ENCODE peak calls at places on chromosomes 12 and 14, in four cellular contexts. One of them, this sample, is unnamed.
A peak's percentile ranks its signal among the peaks of the same experiment; 100 is the strongest.

GRCh38 chr14:90561031-90561430 is 164.2 kb downstream of the CALM1 start:
- DNase-seq in WTC11: no peak
- DNase-seq in GM12878: no peak
- DNase-seq in K562: no peak
- DNase-seq in this sample: no peak

GRCh38 chr12:4153343-4153892 is 120.1 kb upstream of the CCND2 start:
- DNase-seq in WTC11: no peak
- DNase-seq in GM12878: peak; percentile 94
- DNase-seq in K562: peak; percentile 95
- DNase-seq in this sample: no peak

GRCh38 chr12:68118096-68118755 is 41.3 kb downstream of the IFNG start:
- DNase-seq in WTC11: no peak
- DNase-seq in GM12878: no peak
- DNase-seq in K562: no peak
- DNase-seq in this sample: no peak

GRCh38 chr12:26523708-26524150 is 309.3 kb downstream of the ITPR2 start:
- DNase-seq in WTC11: no peak
- DNase-seq in GM12878: no peak
- DNase-seq in K562: no peak
- DNase-seq in this sample: no peak

GRCh38 chr12:1690578-1691122 is at the start of gene ADIPOR2:
- DNase-seq in WTC11: peak; percentile 94
- DNase-seq in GM12878: peak; percentile 90
- DNase-seq in K562: peak; percentile 96
- DNase-seq in this sample: peak; percentile 90

GRCh38 chr12:93415723-93416464 is 25.9 kb downstream of the UBE2N start:
- DNase-seq in WTC11: no peak
- DNase-seq in GM12878: no peak
- DNase-seq in K562: no peak
- DNase-seq in this sample: no peak

GRCh38 chr12:53107122-53107521 is 3.8 kb downstream of the SOAT2 start:
- DNase-seq in WTC11: no peak
- DNase-seq in GM12878: no peak
- DNase-seq in K562: no peak
- DNase-seq in this sample: no peak

GRCh38 chr14:56474419-56475022 is 105.1 kb upstream of the TMEM260 start:
- DNase-seq in WTC11: no peak
- DNase-seq in GM12878: no peak
- DNase-seq in K562: peak; percentile 30
- DNase-seq in this sample: peak; percentile 16

GRCh38 chr14:90491868-90492560 is 95.2 kb downstream of the CALM1 start:
- DNase-seq in WTC11: no peak
- DNase-seq in GM12878: no peak
- DNase-seq in K562: no peak
- DNase-seq in this sample: no peak

GRCh38 chr14:96762650-96763049 is 34.5 kb upstream of the VRK1 start:
- DNase-seq in WTC11: no peak
- DNase-seq in GM12878: peak; percentile 65
- DNase-seq in K562: peak; percentile 82
- DNase-seq in this sample: peak; percentile 67

GRCh38 chr12:89098390-89099102 is 253.8 kb downstream of the DUSP6 start:
- DNase-seq in WTC11: peak; percentile 74
- DNase-seq in GM12878: no peak
- DNase-seq in K562: no peak
- DNase-seq in this sample: no peak

GRCh38 chr14:101972126-101972785 is 7.9 kb downstream of the DYNC1H1 start:
- DNase-seq in WTC11: no peak
- DNase-seq in GM12878: no peak
- DNase-seq in K562: peak; percentile 72
- DNase-seq in this sample: peak; percentile 90

GRCh38 chr12:68851592-68851952 is 43.6 kb downstream of the MDM2 start:
- DNase-seq in WTC11: no peak
- DNase-seq in GM12878: no peak
- DNase-seq in K562: no peak
- DNase-seq in this sample: no peak

GRCh38 chr14:32028599-32028998 is 48.5 kb upstream of the ARHGAP5 start:
- DNase-seq in WTC11: no peak
- DNase-seq in GM12878: no peak
- DNase-seq in K562: no peak
- DNase-seq in this sample: no peak

GRCh38 chr12:53048033-53048779 is 1.7 kb upstream of the TNS2 start:
- DNase-seq in WTC11: no peak
- DNase-seq in GM12878: no peak
- DNase-seq in K562: no peak
- DNase-seq in this sample: peak; percentile 68

GRCh38 chr14:103121846-103122577 is 1.2 kb upstream of the TNFAIP2 start:
- DNase-seq in WTC11: no peak
- DNase-seq in GM12878: no peak
- DNase-seq in K562: peak; percentile 90
- DNase-seq in this sample: peak; percentile 74

GRCh38 chr12:19312637-19313036 is 126.7 kb upstream of the AEBP2 start:
- DNase-seq in WTC11: no peak
- DNase-seq in GM12878: no peak
- DNase-seq in K562: no peak
- DNase-seq in this sample: no peak

DNA sequence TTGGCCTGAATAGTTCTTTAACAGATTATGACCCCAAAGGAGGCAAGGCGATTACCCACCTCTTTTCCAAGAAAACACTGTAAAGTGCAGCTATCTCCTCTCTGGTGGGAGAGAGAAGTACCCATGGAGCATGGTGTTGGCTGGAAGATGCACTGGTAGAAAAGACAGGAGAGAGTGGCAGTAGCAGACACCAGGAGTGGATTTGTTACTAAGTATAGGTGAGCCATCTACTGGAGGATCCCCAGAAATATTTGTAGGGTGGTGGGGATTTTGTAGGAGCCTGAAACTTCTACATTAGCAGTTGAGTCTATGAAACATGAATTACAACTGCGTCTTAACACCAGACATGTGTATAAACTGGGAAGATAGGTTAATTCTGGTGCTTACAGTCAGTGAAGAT is 148.0 kb downstream of the SLC38A4 start:
- DNase-seq in WTC11: no peak
- DNase-seq in GM12878: no peak
- DNase-seq in K562: peak; percentile 40
- DNase-seq in this sample: peak; percentile 66
- TF ChIP-seq CREM in WTC11: no peak
- TF ChIP-seq CREM in GM12878: no peak
- TF ChIP-seq CREM in K562: no peak
- TF ChIP-seq CREM in this sample: no peak

GRCh38 chr12:24754690-24755638 is 193.9 kb downstream of the BCAT1 start:
- DNase-seq in WTC11: no peak
- DNase-seq in GM12878: no peak
- DNase-seq in K562: no peak
- DNase-seq in this sample: peak; percentile 94
- TF ChIP-seq CREM in WTC11: no peak
- TF ChIP-seq CREM in GM12878: no peak
- TF ChIP-seq CREM in K562: no peak
- TF ChIP-seq CREM in this sample: peak; percentile 95

GRCh38 chr12:124683725-124684124 is 116.3 kb upstream of the NCOR2 start:
- DNase-seq in WTC11: no peak
- DNase-seq in GM12878: no peak
- DNase-seq in K562: no peak
- DNase-seq in this sample: no peak

GRCh38 chr12:124682425-124683329 is 115.3 kb upstream of the NCOR2 start:
- DNase-seq in WTC11: no peak
- DNase-seq in GM12878: no peak
- DNase-seq in K562: no peak
- DNase-seq in this sample: no peak

GRCh38 chr12:124681779-124682391 is 114.5 kb upstream of the NCOR2 start:
- DNase-seq in WTC11: no peak
- DNase-seq in GM12878: no peak
- DNase-seq in K562: no peak
- DNase-seq in this sample: peak; percentile 41

GRCh38 chr12:124684496-124684895 is 117.1 kb upstream of the NCOR2 start:
- DNase-seq in WTC11: no peak
- DNase-seq in GM12878: no peak
- DNase-seq in K562: no peak
- DNase-seq in this sample: no peak

GRCh38 chr12:124683330-124683662 is 115.9 kb upstream of the NCOR2 start:
- DNase-seq in WTC11: no peak
- DNase-seq in GM12878: no peak
- DNase-seq in K562: no peak
- DNase-seq in this sample: peak; percentile 57
- TF ChIP-seq CREM in WTC11: no peak
- TF ChIP-seq CREM in GM12878: no peak
- TF ChIP-seq CREM in K562: no peak
- TF ChIP-seq CREM in this sample: no peak

DNA sequence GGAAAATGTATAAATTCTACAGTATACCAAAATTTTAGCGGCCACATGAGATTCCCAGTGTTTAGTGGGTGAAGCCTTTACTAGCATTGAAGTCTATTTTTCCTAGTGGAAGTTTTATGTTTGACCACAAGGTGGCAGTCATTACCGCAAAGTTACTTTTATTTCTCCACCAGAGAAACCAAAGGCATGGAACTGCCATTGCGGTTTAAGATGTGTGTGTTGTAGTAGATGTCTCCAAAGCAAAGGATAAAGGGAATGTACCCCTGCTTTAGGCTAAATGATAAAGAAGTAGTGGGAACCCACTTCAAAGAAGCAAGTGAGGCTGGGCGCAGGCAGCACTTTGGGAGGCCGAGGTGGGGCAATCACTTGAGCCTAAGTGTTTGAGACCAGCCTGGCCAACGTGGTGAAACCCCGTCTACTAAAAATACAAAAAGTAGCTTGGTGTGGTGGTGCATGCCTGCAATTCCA is 140.5 kb downstream of the PRKCH start:
- DNase-seq in WTC11: no peak
- DNase-seq in GM12878: no peak
- DNase-seq in K562: peak; percentile 60
- DNase-seq in this sample: peak; percentile 68
- TF ChIP-seq CREM in WTC11: no peak
- TF ChIP-seq CREM in GM12878: no peak
- TF ChIP-seq CREM in K562: no peak
- TF ChIP-seq CREM in this sample: no peak

DNA sequence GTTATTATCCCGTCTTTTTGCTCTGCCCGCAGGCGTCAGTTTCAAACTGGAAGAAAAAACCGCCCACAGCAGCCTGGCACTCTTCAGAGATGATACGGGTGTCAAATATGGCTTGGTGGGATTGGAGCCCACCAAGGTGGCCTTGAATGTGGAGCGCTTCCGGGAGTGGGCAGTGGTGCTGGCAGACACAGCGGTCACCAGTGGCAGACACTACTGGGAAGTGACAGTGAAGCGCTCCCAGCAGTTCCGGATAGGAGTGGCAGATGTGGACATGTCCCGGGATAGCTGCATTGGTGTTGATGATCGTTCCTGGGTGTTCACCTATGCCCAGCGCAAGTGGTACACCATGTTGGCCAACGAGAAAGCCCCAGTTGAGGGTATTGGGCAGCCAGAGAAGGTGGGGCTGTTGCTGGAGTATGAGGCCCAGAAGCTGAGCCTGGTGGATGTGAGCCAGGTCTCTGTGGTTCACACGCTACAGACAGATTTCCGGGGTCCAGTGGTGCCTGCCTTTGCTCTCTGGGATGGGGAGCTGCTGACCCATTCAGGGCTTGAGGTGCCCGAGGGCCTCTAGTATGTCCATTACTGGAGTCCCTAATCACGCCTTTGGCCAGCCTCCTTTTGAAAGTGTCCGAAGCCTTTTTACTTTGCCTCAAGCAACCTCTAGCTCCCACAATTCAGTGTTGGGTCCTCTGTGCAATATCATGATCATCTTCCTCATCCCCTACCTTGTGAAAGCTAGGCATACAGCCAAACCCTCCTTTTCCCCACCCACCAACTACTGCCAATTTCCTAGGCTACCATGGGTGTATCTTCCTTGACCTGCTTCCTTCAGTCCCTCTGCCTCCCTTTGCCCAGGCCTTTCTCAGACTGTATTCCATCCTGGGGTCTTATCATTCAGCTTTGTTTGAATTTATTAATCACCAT is 891 bp downstream of the SPRYD4 start:
- DNase-seq in WTC11: no peak
- DNase-seq in GM12878: no peak
- DNase-seq in K562: peak; percentile 43
- DNase-seq in this sample: no peak
- TF ChIP-seq CREM in WTC11: no peak
- TF ChIP-seq CREM in GM12878: no peak
- TF ChIP-seq CREM in K562: no peak
- TF ChIP-seq CREM in this sample: no peak

GRCh38 chr12:125015680-125016310 is 22.4 kb downstream of the BRI3BP start:
- DNase-seq in WTC11: no peak
- DNase-seq in GM12878: no peak
- DNase-seq in K562: no peak
- DNase-seq in this sample: no peak
- TF ChIP-seq CREM in WTC11: no peak
- TF ChIP-seq CREM in GM12878: no peak
- TF ChIP-seq CREM in K562: no peak
- TF ChIP-seq CREM in this sample: no peak

This sample was measured in HepG2.